ENCODE peak calls at places on chromosomes 7 and 10, in four cellular contexts. N is adrenal gland, G is GM12878, A is RWPE2. X is an unnamed sample.

GRCh38 chr7:36604801-36605200 is 119.5 kb downstream of the AOAH start:
- DNase-seq in N (no peak), G (no peak), A (no peak), X (no peak)

GRCh38 chr10:59595584-59595983 is 114.1 kb downstream of the SLC16A9 start:
- DNase-seq in N (no peak), G (no peak), A (no peak), X (no peak)

GRCh38 chr7:86598721-86599120 is 45.0 kb upstream of the GRM3 start:
- DNase-seq in N (no peak), G (no peak), A (no peak), X (no peak)

GRCh38 chr7:155974186-155974897 is 162.1 kb upstream of the SHH start:
- DNase-seq in N (no peak), G (no peak), A (peak), X (no peak)

GRCh38 chr7:2734761-2735571 is 47.0 kb downstream of the AMZ1 start:
- DNase-seq in N (peak), G (no peak), A (no peak), X (peak)

GRCh38 chr10:6017781-6018354 is 40.5 kb upstream of the IL15RA start:
- DNase-seq in N (no peak), G (no peak), A (no peak), X (no peak)

GRCh38 chr7:3197567-3198212 is 103.4 kb upstream of the SDK1 start:
- DNase-seq in N (no peak), G (no peak), A (no peak), X (no peak)

GRCh38 chr10:35347088-35347487 is 10.8 kb downstream of the CCNY start:
- DNase-seq in N (no peak), G (no peak), A (no peak), X (no peak)

GRCh38 chr10:89153086-89153485 is 54.0 kb downstream of the CH25H start:
- DNase-seq in N (no peak), G (no peak), A (no peak), X (no peak)

GRCh38 chr10:101162677-101163076 is 31.6 kb downstream of the TLX1 start:
- DNase-seq in N (no peak), G (no peak), A (no peak), X (no peak)

GRCh38 chr7:150665882-150666281 is 19.6 kb upstream of the GIMAP2 start:
- DNase-seq in N (no peak), G (no peak), A (no peak), X (no peak)

GRCh38 chr10:88949912-88950664 is 2.5 kb downstream of the ACTA2 start:
- DNase-seq in N (no peak), G (no peak), A (no peak), X (no peak)

GRCh38 chr10:87547734-87548311 is 43.1 kb downstream of the MINPP1 start:
- DNase-seq in N (no peak), G (no peak), A (no peak), X (no peak)

GRCh38 chr10:72719941-72720592 is 28.1 kb downstream of the MCU start:
- DNase-seq in N (no peak), G (no peak), A (no peak), X (no peak)

GRCh38 chr7:101814996-101815825 is 2.2 kb upstream of the CUX1 start:
- DNase-seq in N (peak), G (no peak), A (no peak), X (no peak)

GRCh38 chr10:23095966-23096813 is 811 bp downstream of the MSRB2 start:
- DNase-seq in N (peak), G (no peak), A (no peak), X (peak)

GRCh38 chr10:97876387-97876786 is 26.7 kb downstream of the GOLGA7B start:
- DNase-seq in N (no peak), G (no peak), A (no peak), X (no peak)

GRCh38 chr7:2038876-2039728 is 193.6 kb downstream of the MAD1L1 start:
- DNase-seq in N (no peak), G (no peak), A (no peak), X (no peak)

GRCh38 chr10:5910323-5911100 is 20.5 kb downstream of the FBH1 start:
- DNase-seq in N (no peak), G (no peak), A (no peak), X (no peak)

GRCh38 chr10:46033602-46034011 is 3.2 kb upstream of the NCOA4 start:
- DNase-seq in N (no peak), G (no peak), A (no peak), X (no peak)

GRCh38 chr7:101986335-101986734 is 168.9 kb downstream of the CUX1 start:
- DNase-seq in N (no peak), G (no peak), A (no peak), X (no peak)

GRCh38 chr10:20276127-20276979 is 460.1 kb downstream of the PLXDC2 start:
- DNase-seq in N (peak), G (no peak), A (no peak), X (no peak)

GRCh38 chr10:114142018-114142417 is 32.0 kb downstream of the CCDC186 start:
- DNase-seq in N (no peak), G (no peak), A (no peak), X (no peak)

GRCh38 chr7:665751-666453 is 60.6 kb upstream of the DNAAF5 start:
- DNase-seq in N (no peak), G (no peak), A (peak), X (peak)

GRCh38 chr10:80454526-80455460 is 683 bp downstream of the TSPAN14 start:
- DNase-seq in N (peak), G (no peak), A (no peak), X (no peak)

GRCh38 chr10:101014230-101014884 is 14.7 kb downstream of the LZTS2 start:
- DNase-seq in N (peak), G (no peak), A (no peak), X (peak)

GRCh38 chr7:30074422-30075030 is 46.3 kb downstream of the PLEKHA8 start:
- DNase-seq in N (no peak), G (no peak), A (no peak), X (no peak)

GRCh38 chr10:100697070-100697469 is 48.3 kb upstream of the PAX2 start:
- DNase-seq in N (peak), G (no peak), A (no peak), X (no peak)

GRCh38 chr7:111210996-111211395 is 120.1 kb downstream of the LRRN3 start:
- DNase-seq in N (no peak), G (no peak), A (no peak), X (no peak)

GRCh38 chr10:127196227-127196954 is at the start of gene INSYN2A:
- DNase-seq in N (no peak), G (no peak), A (no peak), X (peak)

GRCh38 chr7:97008275-97008917 is 3.0 kb downstream of the DLX6 start:
- DNase-seq in N (no peak), G (no peak), A (no peak), X (no peak)

GRCh38 chr7:121500659-121501058 is 104.6 kb upstream of the FAM3C start:
- DNase-seq in N (no peak), G (no peak), A (no peak), X (no peak)

GRCh38 chr10:113045155-113046055 is 95.4 kb downstream of the TCF7L2 start:
- DNase-seq in N (no peak), G (no peak), A (no peak), X (no peak)

GRCh38 chr10:69974551-69975155 is 78.0 kb upstream of the MACROH2A2 start:
- DNase-seq in N (no peak), G (no peak), A (no peak), X (no peak)

GRCh38 chr10:43057831-43058340 is 19.0 kb upstream of the RET start:
- DNase-seq in N (no peak), G (no peak), A (peak), X (no peak)

GRCh38 chr7:74371381-74372059 is 82.2 kb upstream of the GTF2IRD1 start:
- DNase-seq in N (peak), G (no peak), A (no peak), X (no peak)

GRCh38 chr7:103499976-103500375 is 54.0 kb upstream of the SLC26A5 start:
- DNase-seq in N (no peak), G (no peak), A (no peak), X (no peak)

GRCh38 chr7:102193806-102194205 is 92.9 kb upstream of the SH2B2 start:
- DNase-seq in N (no peak), G (no peak), A (no peak), X (no peak)

GRCh38 chr7:140653319-140654108 is 12.9 kb upstream of the DENND2A start:
- DNase-seq in N (peak), G (no peak), A (no peak), X (peak)

GRCh38 chr10:131081386-131081785 is 230.1 kb downstream of the TCERG1L start:
- DNase-seq in N (no peak), G (no peak), A (no peak), X (no peak)
- H3K4me3 ChIP-seq in N (no peak), G (no peak), A (no peak), X (no peak)

GRCh38 chr10:128530301-128530700 is 404.1 kb upstream of the MKI67 start:
- DNase-seq in N (no peak), G (no peak), A (no peak), X (no peak)
- TF ChIP-seq CTCF in N (no peak), G (peak), A (peak), X (peak)

DNA sequence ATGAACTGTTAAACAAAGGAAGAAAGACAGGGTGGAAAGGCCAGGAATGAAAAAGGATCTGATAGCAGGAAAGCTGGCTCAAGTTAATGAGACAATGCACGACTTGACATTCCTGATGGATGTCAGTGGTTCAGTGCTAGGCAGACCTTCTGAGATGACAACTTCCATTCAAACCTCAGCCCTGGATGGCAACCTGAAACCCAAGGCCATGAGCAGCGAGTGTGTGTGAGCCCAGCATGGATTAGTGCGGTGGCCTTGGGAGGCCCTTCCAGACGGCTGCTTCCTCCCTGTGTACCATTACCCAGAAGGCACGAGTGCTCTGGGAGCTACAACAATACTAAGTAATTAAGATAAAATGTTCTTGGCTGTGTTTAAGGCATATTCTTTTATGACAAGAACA is 18.8 kb downstream of the TRIL start:
- DNase-seq in N (no peak), G (no peak), A (no peak), X (no peak)
- H3K27ac ChIP-seq in N (no peak), G (no peak), A (no peak), X (no peak)

GRCh38 chr7:130445008-130445407 is 4.2 kb upstream of the CEP41 start:
- DNase-seq in N (no peak), G (no peak), A (no peak), X (no peak)

GRCh38 chr7:130444230-130444629 is 3.4 kb upstream of the CEP41 start:
- DNase-seq in N (no peak), G (no peak), A (no peak), X (no peak)

GRCh38 chr7:130440527-130441365 is at the start of gene CEP41:
- DNase-seq in N (peak), G (peak), A (peak), X (peak)

GRCh38 chr7:130446285-130446684 is 5.5 kb upstream of the CEP41 start:
- DNase-seq in N (no peak), G (no peak), A (no peak), X (no peak)

GRCh38 chr7:130441408-130441854 is 615 bp upstream of the CEP41 start:
- DNase-seq in N (no peak), G (no peak), A (no peak), X (peak)
- H3K4me3 ChIP-seq in N (peak), G (peak), A (peak), X (peak)

GRCh38 chr10:94677691-94678090 is 5.8 kb upstream of the CYP2C18 start:
- DNase-seq in N (no peak), G (no peak), A (no peak), X (no peak)
- TF ChIP-seq CTCF in N (no peak), G (no peak), A (no peak), X (no peak)

GRCh38 chr10:122493761-122494160 is 32.4 kb downstream of the HTRA1 start:
- DNase-seq in N (no peak), G (no peak), A (peak), X (no peak)
- H3K27ac ChIP-seq in N (no peak), G (no peak), A (peak), X (peak)

DNA sequence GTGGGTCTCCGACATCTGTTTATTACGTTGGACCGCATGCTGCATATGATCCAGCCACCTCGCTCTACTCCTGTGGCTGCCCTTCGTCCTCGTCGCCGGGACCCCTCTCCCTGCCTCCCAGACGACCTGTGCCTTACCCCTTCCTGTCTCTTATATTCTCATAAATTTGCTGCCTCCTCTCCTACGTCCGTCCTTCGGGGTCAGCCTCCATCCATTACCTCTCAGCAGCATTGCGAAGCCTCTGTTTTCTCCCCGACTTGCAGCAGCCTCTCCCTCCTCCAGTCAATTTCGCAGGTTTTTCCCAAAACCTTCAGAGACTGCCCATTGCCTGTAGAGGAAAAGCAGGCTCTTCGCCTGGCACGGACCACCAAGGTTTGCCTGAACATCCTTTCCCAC is 39.4 kb upstream of the LEP start:
- DNase-seq in N (no peak), G (no peak), A (no peak), X (no peak)
- H3K4me3 ChIP-seq in N (no peak), G (no peak), A (no peak), X (peak)

GRCh38 chr10:91880310-91880709 is 29.0 kb downstream of the FGFBP3 start:
- DNase-seq in N (no peak), G (no peak), A (no peak), X (no peak)
- TF ChIP-seq CTCF in N (no peak), G (no peak), A (no peak), X (no peak)

GRCh38 chr10:68194290-68194689 is 37.6 kb downstream of the ATOH7 start:
- DNase-seq in N (no peak), G (no peak), A (no peak), X (no peak)
- H3K27ac ChIP-seq in N (no peak), G (no peak), A (no peak), X (no peak)